ENCODE peak calls at places on chromosome 1, in four cellular contexts. L, J, S and D are unnamed samples.

GRCh38 chr1:213327318-213327667 is 276.3 kb downstream of the RPS6KC1 start:
- DNase-seq in L (peak; percentile 1), S (no peak), J (peak; percentile 86), D (peak; percentile 66)

GRCh38 chr1:91766883-91767282 is 119.1 kb downstream of the TGFBR3 start:
- DNase-seq in S (no peak), J (no peak), L (no peak), D (no peak)

GRCh38 chr1:92831368-92831761 is 475 bp upstream of the RPL5 start:
- DNase-seq in J (no peak), L (no peak), S (peak; percentile 41), D (peak; percentile 27)

GRCh38 chr1:28579374-28579773 is 12.7 kb upstream of the RAB42 start:
- DNase-seq in L (no peak), S (no peak), J (no peak), D (no peak)

GRCh38 chr1:115829023-115829674 is 11.8 kb downstream of the NHLH2 start:
- DNase-seq in L (no peak), J (peak; percentile 84), S (no peak), D (peak; percentile 92)

GRCh38 chr1:242401937-242402336 is 122.6 kb downstream of the PLD5 start:
- DNase-seq in J (no peak), S (no peak), L (no peak), D (no peak)

GRCh38 chr1:37667023-37667769 is 25.1 kb upstream of the CDCA8 start:
- DNase-seq in S (no peak), J (no peak), L (no peak), D (no peak)

GRCh38 chr1:59013276-59013927 is 229.6 kb upstream of the JUN start:
- DNase-seq in L (peak; percentile 34), S (peak; percentile 58), J (peak; percentile 36), D (peak; percentile 69)

GRCh38 chr1:243493156-243494129 is 237.6 kb downstream of the SDCCAG8 start:
- DNase-seq in L (no peak), S (no peak), J (peak; percentile 61), D (peak; percentile 34)

GRCh38 chr1:1958071-1958541 is 39.0 kb upstream of the TMEM52 start:
- DNase-seq in J (no peak), S (no peak), L (no peak), D (no peak)

GRCh38 chr1:247576514-247576913 is 11.6 kb upstream of the OR2G2 start:
- DNase-seq in L (no peak), S (no peak), J (no peak), D (peak; percentile 16)

GRCh38 chr1:29655145-29655544 is 418.8 kb downstream of the PTPRU start:
- DNase-seq in S (no peak), L (no peak), J (no peak), D (no peak)

GRCh38 chr1:9447215-9447960 is 91.9 kb upstream of the SLC25A33 start:
- DNase-seq in S (no peak), L (no peak), J (no peak), D (no peak)

GRCh38 chr1:3351300-3352083 is 103.0 kb upstream of the ARHGEF16 start:
- DNase-seq in J (no peak), S (no peak), L (no peak), D (no peak)

GRCh38 chr1:165143437-165144065 is 213.0 kb downstream of the LMX1A start:
- DNase-seq in L (no peak), S (peak; percentile 35), J (no peak), D (peak; percentile 18)

GRCh38 chr1:160177231-160177630 is 13.1 kb upstream of the CASQ1 start:
- DNase-seq in S (no peak), J (no peak), L (no peak), D (peak; percentile 64)

GRCh38 chr1:19033926-19034680 is 77.6 kb upstream of the IFFO2 start:
- DNase-seq in J (peak; percentile 56), L (no peak), S (no peak), D (peak; percentile 90)

GRCh38 chr1:46581685-46582455 is 22.2 kb downstream of the MKNK1 start:
- DNase-seq in J (no peak), S (no peak), L (no peak), D (no peak)

GRCh38 chr1:8663090-8663802 is 154.2 kb downstream of the RERE start:
- DNase-seq in J (no peak), L (no peak), S (no peak), D (no peak)

GRCh38 chr1:229886636-229887035 is 180.4 kb upstream of the GALNT2 start:
- DNase-seq in L (no peak), J (no peak), S (no peak), D (no peak)

GRCh38 chr1:154474802-154475201 is 27.2 kb upstream of the TDRD10 start:
- DNase-seq in S (no peak), J (peak; percentile 80), L (no peak), D (no peak)

GRCh38 chr1:12275370-12275769 is 45.5 kb downstream of the VPS13D start:
- DNase-seq in L (peak; percentile 5), S (peak; percentile 56), J (no peak), D (peak; percentile 40)

GRCh38 chr1:105137543-105138444 is 1388.1 kb downstream of the AMY1C start:
- DNase-seq in L (peak; percentile 62), S (peak; percentile 89), J (no peak), D (peak; percentile 77)

GRCh38 chr1:15788624-15789301 is 18.7 kb downstream of the UQCRHL start:
- DNase-seq in S (no peak), L (no peak), J (peak; percentile 75), D (peak; percentile 58)

GRCh38 chr1:209246660-209247059 is 336.9 kb upstream of the CAMK1G start:
- DNase-seq in S (no peak), J (peak; percentile 5), L (no peak), D (no peak)

GRCh38 chr1:92934395-92935378 is 26.6 kb downstream of the DIPK1A start:
- DNase-seq in S (no peak), J (peak; percentile 76), L (no peak), D (no peak)

GRCh38 chr1:67683736-67684525 is 1.1 kb upstream of the GADD45A start:
- DNase-seq in J (peak; percentile 79), L (no peak), S (no peak), D (no peak)

GRCh38 chr1:80427886-80428285 is 1372.8 kb upstream of the ADGRL2 start:
- DNase-seq in J (no peak), L (no peak), S (no peak), D (no peak)

GRCh38 chr1:222225171-222225570 is 322.7 kb downstream of the HHIPL2 start:
- DNase-seq in J (peak; percentile 18), L (no peak), S (no peak), D (no peak)

GRCh38 chr1:23718482-23718881 is 24.8 kb upstream of the ELOA start:
- DNase-seq in S (peak; percentile 85), J (peak; percentile 50), L (peak; percentile 59), D (peak; percentile 94)

GRCh38 chr1:9294910-9295636 is 2.4 kb downstream of the SPSB1 start:
- DNase-seq in S (no peak), J (peak; percentile 76), L (no peak), D (peak; percentile 89)

GRCh38 chr1:223659711-223660110 is 5.8 kb downstream of the CAPN8 start:
- DNase-seq in S (no peak), L (no peak), J (no peak), D (no peak)

GRCh38 chr1:61082336-61083013 is at the start of gene NFIA:
- DNase-seq in S (peak; percentile 57), L (no peak), J (peak; percentile 50), D (peak; percentile 65)

GRCh38 chr1:67308136-67308535 is 463 bp downstream of the IL12RB2 start:
- DNase-seq in S (peak; percentile 39), J (no peak), L (no peak), D (peak; percentile 10)

GRCh38 chr1:218584418-218585155 is 239.5 kb downstream of the TGFB2 start:
- DNase-seq in J (peak; percentile 47), L (no peak), S (no peak), D (no peak)

GRCh38 chr1:2237773-2238172 is 9.7 kb downstream of the SKI start:
- DNase-seq in S (peak; percentile 57), L (no peak), J (no peak), D (no peak)

GRCh38 chr1:155277896-155278688 is 829 bp downstream of the HCN3 start:
- DNase-seq in L (peak; percentile 93), J (peak; percentile 15), S (peak; percentile 99), D (peak; percentile 98)

GRCh38 chr1:18633428-18634155 is 2.9 kb downstream of the PAX7 start:
- DNase-seq in S (no peak), J (no peak), L (no peak), D (peak; percentile 38)

GRCh38 chr1:171141336-171142051 is 43.6 kb upstream of the FMO2 start:
- DNase-seq in S (peak; percentile 36), L (no peak), J (peak; percentile 96), D (peak; percentile 43)

GRCh38 chr1:202090994-202091393 is 31.7 kb upstream of the GPR37L1 start:
- DNase-seq in L (no peak), J (no peak), S (no peak), D (peak; percentile 67)
- H3K18ac ChIP-seq in L (no peak overlapping the region), J (no peak overlapping the region), S (no peak overlapping the region), D (no peak overlapping the region)

GRCh38 chr1:26016258-26016943 is 5.2 kb upstream of the EXTL1 start:
- DNase-seq in J (peak; percentile 29), S (no peak), L (no peak), D (no peak)
- H4K5ac ChIP-seq in J (no peak overlapping the region), S (no peak overlapping the region), L (no peak overlapping the region), D (no peak overlapping the region)

DNA sequence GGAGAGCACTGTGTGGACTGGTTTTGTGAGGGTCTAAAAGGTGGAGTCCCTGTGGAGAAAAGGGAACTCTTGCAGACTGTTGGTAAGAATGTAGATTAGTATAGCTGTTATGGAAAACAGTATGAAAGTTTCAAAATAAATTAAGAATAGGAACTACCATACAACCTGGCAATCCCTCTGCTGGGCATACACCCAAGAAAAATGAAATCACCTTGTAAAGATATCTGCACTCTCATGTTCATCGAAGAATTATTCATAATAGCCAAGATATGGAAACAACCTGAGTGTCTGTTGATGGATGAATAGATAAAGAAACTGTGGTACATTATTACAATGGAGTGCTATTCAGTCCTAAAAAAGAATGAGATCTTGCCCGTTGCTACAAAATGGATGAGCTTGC is 109.6 kb downstream of the TBX19 start:
- DNase-seq in L (no peak), S (no peak), J (no peak), D (no peak)
- H3K4me2 ChIP-seq in L (no peak overlapping the region), S (no peak overlapping the region), J (no peak overlapping the region), D (no peak overlapping the region)

DNA sequence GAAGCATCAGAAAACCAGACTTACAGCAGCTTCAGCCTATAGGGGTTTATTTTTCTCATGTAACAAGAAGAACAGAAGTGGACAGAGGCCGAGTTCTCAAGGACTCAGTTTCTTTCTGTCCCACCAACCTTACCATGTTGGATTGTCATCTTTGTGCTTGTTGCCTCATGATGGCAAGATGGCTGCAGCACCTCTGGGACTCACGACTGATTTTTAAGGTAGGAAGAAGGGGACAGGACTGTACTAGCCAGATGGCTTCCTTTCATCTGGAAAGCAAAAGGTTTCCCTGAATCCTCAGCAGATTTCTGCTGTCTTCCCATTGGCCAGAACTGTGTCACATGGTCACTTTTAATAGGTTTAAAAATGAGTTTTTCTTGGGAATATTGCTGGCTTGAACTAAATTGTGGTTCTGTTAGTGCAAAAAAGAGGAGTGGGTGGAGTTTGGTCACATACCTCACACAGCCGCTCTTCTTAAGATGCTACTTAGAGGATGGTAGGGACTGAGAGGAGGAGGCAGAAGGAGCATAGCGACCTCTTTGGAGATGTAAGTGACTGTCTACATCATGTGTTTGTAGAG is 48.1 kb upstream of the ENAH start:
- DNase-seq in S (no peak), L (no peak), J (peak; percentile 41), D (no peak)
- H3K18ac ChIP-seq in S (no peak overlapping the region), L (no peak overlapping the region), J (peak overlapping the region; percentile 99), D (no peak overlapping the region)

DNA sequence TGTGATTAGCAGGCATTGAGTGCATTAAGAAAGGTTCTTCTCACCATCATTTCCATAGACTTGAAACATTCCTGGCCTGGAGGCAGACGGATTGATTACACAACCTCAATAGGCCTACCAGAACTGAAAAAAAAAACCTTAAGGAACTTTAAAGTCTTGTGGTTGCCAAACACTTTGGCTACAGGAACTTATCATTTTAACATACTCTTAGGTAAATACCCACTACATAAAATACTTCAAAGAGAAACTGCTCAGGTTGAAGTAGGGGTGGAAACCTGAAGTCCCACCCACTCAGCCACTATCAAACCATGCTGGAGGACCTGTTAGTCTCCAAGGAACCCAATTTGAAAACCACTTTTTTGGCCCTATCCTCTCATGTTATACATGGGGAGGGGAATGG is 22.4 kb upstream of the HMGB4 start:
- DNase-seq in J (no peak), L (no peak), S (no peak), D (no peak)
- H4K5ac ChIP-seq in J (no peak overlapping the region), L (no peak overlapping the region), S (no peak overlapping the region), D (no peak overlapping the region)